ENCODE peak calls at places on chromosomes 3 and 15, in six cellular contexts. U, I, R, M, C and V are unnamed samples.

GRCh38 chr3:57085211-57085610 is 24.7 kb downstream of the SPATA12 start:
- DNase-seq in U (no peak), I (no peak), R (no peak), M (no peak), C (no peak), V (no peak)

GRCh38 chr15:63192604-63193206 is 3.3 kb downstream of the RAB8B start:
- DNase-seq in U (no peak), I (no peak), R (no peak), M (no peak), C (no peak), V (no peak)

GRCh38 chr15:100802421-100803157 is 77.0 kb upstream of the ALDH1A3 start:
- DNase-seq in U (no peak), I (no peak), R (no peak), M (no peak), C (no peak), V (no peak)

GRCh38 chr15:74311734-74312444 is 55.6 kb downstream of the CYP11A1 start:
- DNase-seq in U (no peak), I (no peak), R (peak), M (peak), C (no peak), V (peak)

GRCh38 chr3:9098716-9099675 is 135.7 kb upstream of the RAD18 start:
- DNase-seq in U (no peak), I (no peak), R (no peak), M (no peak), C (no peak), V (peak)

GRCh38 chr3:55765398-55765797 is 278.3 kb upstream of the WNT5A start:
- DNase-seq in U (no peak), I (no peak), R (no peak), M (no peak), C (no peak), V (no peak)

GRCh38 chr3:56468184-56469106 is at the start of gene ERC2:
- DNase-seq in U (no peak), I (no peak), R (peak), M (peak), C (no peak), V (peak)

GRCh38 chr3:74531491-74531890 is 83.0 kb downstream of the CNTN3 start:
- DNase-seq in U (no peak), I (no peak), R (no peak), M (no peak), C (no peak), V (no peak)

GRCh38 chr15:66401130-66402021 is 14.7 kb downstream of the MAP2K1 start:
- DNase-seq in U (peak), I (no peak), R (peak), M (no peak), C (no peak), V (peak)